ENCODE peak calls at places on chromosomes 1 and 21, in eight cellular contexts. N is OCI-LY7, J is HCT116, U is GM23338, C is GM23248, L is fibroblast of lung, I is H9, S is Karpas-422. H is an unnamed sample. For H3K79me2, the result is how much of the 10 kb centered on the place peaks cover.

GRCh38 chr1:7702365-7702764 is 68.7 kb upstream of the VAMP3 start:
- DNase-seq in N (no peak), J (no peak), U (peak), C (peak), L (no peak), I (peak), S (no peak), H (no peak)

GRCh38 chr1:23592209-23592905 is 33.1 kb upstream of the ID3 start:
- DNase-seq in N (peak), J (no peak), U (no peak), C (peak), L (no peak), I (no peak), S (no peak), H (peak)

GRCh38 chr21:21182401-21182800 is 184.2 kb downstream of the NCAM2 start:
- DNase-seq in N (no peak), J (no peak), U (no peak), C (no peak), L (no peak), I (no peak), S (no peak), H (no peak)

GRCh38 chr1:7420706-7421105 is 350.4 kb upstream of the VAMP3 start:
- DNase-seq in N (no peak), J (no peak), U (no peak), C (no peak), L (no peak), I (peak), S (no peak), H (no peak)

GRCh38 chr1:234589854-234590620 is 19.9 kb downstream of the IRF2BP2 start:
- DNase-seq in N (no peak), J (no peak), U (no peak), C (peak), L (no peak), I (no peak), S (no peak), H (peak)

GRCh38 chr1:41537788-41538351 is 53.4 kb upstream of the EDN2 start:
- DNase-seq in N (no peak), J (no peak), U (no peak), C (peak), L (peak), I (no peak), S (peak), H (no peak)

GRCh38 chr1:33599516-33600115 is 127.2 kb downstream of the ZSCAN20 start:
- DNase-seq in N (no peak), J (no peak), U (no peak), C (no peak), L (no peak), I (no peak), S (peak), H (no peak)

GRCh38 chr1:55463814-55464445 is 248.8 kb upstream of the USP24 start:
- DNase-seq in N (no peak), J (no peak), U (no peak), C (no peak), L (no peak), I (no peak), S (no peak), H (no peak)

GRCh38 chr1:226942392-226942791 is 2.3 kb downstream of the COQ8A start:
- DNase-seq in N (no peak), J (no peak), U (no peak), C (no peak), L (no peak), I (no peak), S (no peak), H (no peak)

GRCh38 chr1:918843-919242 is 4.9 kb upstream of the SAMD11 start:
- DNase-seq in N (no peak), J (no peak), U (no peak), C (no peak), L (no peak), I (no peak), S (no peak), H (no peak)

GRCh38 chr21:32403201-32403701 is 9.3 kb upstream of the EVA1C start:
- DNase-seq in N (peak), J (no peak), U (peak), C (peak), L (peak), I (peak), S (peak), H (peak)

GRCh38 chr1:33327587-33328325 is 6.9 kb upstream of the A3GALT2 start:
- DNase-seq in N (no peak), J (no peak), U (no peak), C (peak), L (peak), I (no peak), S (no peak), H (peak)

GRCh38 chr1:46315669-46316403 is 12.3 kb downstream of the UQCRH start:
- DNase-seq in N (no peak), J (no peak), U (no peak), C (peak), L (peak), I (no peak), S (peak), H (peak)

GRCh38 chr1:20683614-20684013 is 22.4 kb upstream of the DDOST start:
- DNase-seq in N (no peak), J (no peak), U (no peak), C (no peak), L (no peak), I (no peak), S (no peak), H (no peak)

GRCh38 chr1:235808226-235808625 is 58.5 kb downstream of the LYST start:
- DNase-seq in N (no peak), J (no peak), U (no peak), C (no peak), L (no peak), I (no peak), S (no peak), H (no peak)

GRCh38 chr1:172914517-172915144 is 136.1 kb downstream of the TNFSF18 start:
- DNase-seq in N (no peak), J (no peak), U (no peak), C (peak), L (peak), I (no peak), S (no peak), H (no peak)

GRCh38 chr1:91651671-91652071 is 151.0 kb downstream of the CDC7 start:
- DNase-seq in N (no peak), J (no peak), U (no peak), C (peak), L (peak), I (peak), S (no peak), H (no peak)

GRCh38 chr1:60388092-60388987 is 314.8 kb upstream of the C1orf87 start:
- DNase-seq in N (no peak), J (no peak), U (no peak), C (no peak), L (no peak), I (no peak), S (no peak), H (no peak)

GRCh38 chr1:171663854-171664550 is 11.5 kb upstream of the MYOC start:
- DNase-seq in N (no peak), J (no peak), U (no peak), C (peak), L (no peak), I (no peak), S (no peak), H (no peak)

GRCh38 chr1:232012773-232013386 is 386.3 kb downstream of the DISC1 start:
- DNase-seq in N (no peak), J (no peak), U (no peak), C (peak), L (peak), I (no peak), S (no peak), H (peak)

GRCh38 chr1:32888677-32889420 is 2.6 kb downstream of the HPCA start:
- DNase-seq in N (no peak), J (no peak), U (no peak), C (no peak), L (no peak), I (no peak), S (no peak), H (no peak)

GRCh38 chr1:107820797-107821196 is 144.2 kb downstream of the VAV3 start:
- DNase-seq in N (no peak), J (no peak), U (no peak), C (peak), L (no peak), I (no peak), S (no peak), H (peak)

GRCh38 chr1:230176871-230177411 is 109.9 kb downstream of the GALNT2 start:
- DNase-seq in N (no peak), J (no peak), U (no peak), C (peak), L (peak), I (peak), S (no peak), H (no peak)

GRCh38 chr1:31755850-31756492 is 8.2 kb downstream of the ADGRB2 start:
- DNase-seq in N (no peak), J (no peak), U (no peak), C (no peak), L (no peak), I (no peak), S (no peak), H (no peak)

GRCh38 chr1:236350308-236350707 is 43.8 kb upstream of the EDARADD start:
- DNase-seq in N (no peak), J (no peak), U (no peak), C (no peak), L (no peak), I (no peak), S (no peak), H (no peak)

GRCh38 chr1:153841463-153841994 is 66.3 kb downstream of the SLC27A3 start:
- DNase-seq in N (no peak), J (no peak), U (no peak), C (peak), L (peak), I (no peak), S (no peak), H (no peak)

GRCh38 chr1:2322065-2322571 is 69.2 kb downstream of the MORN1 start:
- DNase-seq in N (no peak), J (no peak), U (peak), C (peak), L (peak), I (peak), S (no peak), H (no peak)

GRCh38 chr1:212232020-212232570 is 53.1 kb upstream of the PPP2R5A start:
- DNase-seq in N (no peak), J (no peak), U (no peak), C (no peak), L (no peak), I (no peak), S (no peak), H (no peak)

GRCh38 chr21:43719748-43720538 is 1.0 kb downstream of the PDXK start:
- DNase-seq in N (peak), J (no peak), U (no peak), C (peak), L (no peak), I (peak), S (peak), H (no peak)

GRCh38 chr1:244076740-244077139 is 25.7 kb downstream of the ZBTB18 start:
- DNase-seq in N (no peak), J (no peak), U (no peak), C (no peak), L (no peak), I (no peak), S (no peak), H (no peak)

GRCh38 chr1:208412994-208413393 is 168.8 kb upstream of the PLXNA2 start:
- DNase-seq in N (no peak), J (no peak), U (no peak), C (no peak), L (no peak), I (no peak), S (no peak), H (no peak)

GRCh38 chr1:177181280-177181630 is 10.5 kb downstream of the BRINP2 start:
- DNase-seq in N (no peak), J (no peak), U (peak), C (no peak), L (no peak), I (peak), S (no peak), H (no peak)

DNA sequence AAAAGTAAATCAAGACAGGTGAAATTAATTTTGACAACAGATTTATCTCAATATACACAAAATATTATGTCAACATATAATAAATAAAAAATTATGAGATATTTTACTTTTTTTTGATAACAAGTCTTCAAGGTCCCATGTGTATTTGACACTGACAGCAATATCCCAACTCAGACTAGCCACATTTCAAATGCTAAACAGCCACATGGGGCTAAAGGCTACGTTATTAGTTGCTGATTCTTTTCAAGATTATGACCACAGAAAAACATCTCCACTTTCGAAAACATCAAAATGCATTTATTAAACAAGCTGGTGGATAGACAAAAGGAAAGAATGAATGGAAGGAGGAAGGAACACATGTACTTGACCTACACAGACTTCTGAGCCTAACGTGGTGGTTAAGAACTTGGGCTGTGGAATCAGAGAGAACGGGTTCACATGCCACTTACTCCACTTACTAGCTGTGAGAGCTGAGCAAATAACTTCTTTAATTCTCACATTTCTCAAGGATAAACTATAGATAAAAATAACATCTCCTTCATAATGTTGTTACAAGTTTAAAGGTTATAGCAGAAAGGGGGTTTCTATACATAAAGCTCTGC is 13.4 kb downstream of the PTPN14 start:
- DNase-seq in N (no peak), J (no peak), U (no peak), C (no peak), L (no peak), I (no peak), S (no peak), H (no peak)
- H3K79me2 ChIP-seq in N (under half), J (half or more), U (half or more), C (half or more), L (half or more), I (under half), S (under half), H (half or more)

GRCh38 chr21:34357889-34358288 is 5.9 kb upstream of the KCNE2 start:
- DNase-seq in N (no peak), J (no peak), U (no peak), C (no peak), L (no peak), I (no peak), S (no peak), H (no peak)
- H3K79me2 ChIP-seq in N (under half), J (under half), U (under half), C (under half), L (under half), I (under half), S (under half), H (under half)

DNA sequence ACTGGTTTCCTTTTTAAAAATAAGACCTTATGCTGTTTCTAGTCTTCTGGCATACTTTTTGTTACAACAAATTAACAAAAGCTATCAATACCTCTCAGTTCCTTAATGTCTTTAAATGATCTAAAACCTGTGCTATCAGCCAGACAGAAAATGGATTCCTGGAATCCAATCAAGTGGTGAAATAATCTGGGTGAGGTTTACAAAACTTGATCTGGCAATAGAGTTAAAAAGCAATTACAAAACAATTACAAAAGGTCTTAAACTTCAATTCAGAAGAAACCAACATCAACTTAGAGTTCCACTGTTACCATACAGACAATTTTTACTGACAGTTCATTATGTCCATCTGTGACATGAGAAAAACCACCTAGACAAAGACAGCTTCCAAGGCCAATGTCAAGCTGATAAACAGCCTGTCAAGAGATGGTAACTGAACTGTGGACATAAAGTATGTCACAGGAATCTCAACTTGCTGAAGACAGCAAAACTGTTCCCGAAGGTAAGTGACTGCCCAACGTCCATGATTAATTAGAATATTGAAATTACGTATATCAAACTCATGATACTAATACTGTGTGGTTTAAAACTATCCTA is 17.4 kb downstream of the ZZZ3 start:
- DNase-seq in N (no peak), J (no peak), U (no peak), C (no peak), L (no peak), I (no peak), S (no peak), H (no peak)
- H3K79me2 ChIP-seq in N (half or more), J (half or more), U (half or more), C (half or more), L (half or more), I (under half), S (half or more), H (half or more)

DNA sequence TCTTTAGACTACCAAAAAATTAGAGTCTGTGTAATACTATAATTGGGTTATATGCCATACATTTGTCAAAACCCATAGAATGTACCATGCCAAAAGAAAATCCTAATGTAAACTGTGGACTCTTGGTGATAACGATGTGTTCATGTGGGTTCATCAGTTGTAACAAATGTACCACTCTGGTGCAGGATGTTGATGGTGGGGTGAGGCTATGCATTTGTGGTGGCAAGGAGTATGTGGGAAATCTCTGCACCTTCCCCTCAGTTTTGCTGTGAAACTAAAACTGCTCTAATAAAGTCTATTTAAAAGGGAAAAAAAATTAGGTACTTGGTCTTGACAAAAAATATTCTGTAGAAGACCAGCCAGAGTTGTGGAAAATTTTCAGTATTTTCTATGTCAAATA is 43.4 kb downstream of the INKA2 start:
- DNase-seq in N (no peak), J (no peak), U (no peak), C (no peak), L (no peak), I (no peak), S (no peak), H (no peak)
- H3K79me2 ChIP-seq in N (under half), J (under half), U (under half), C (under half), L (under half), I (under half), S (under half), H (under half)

GRCh38 chr21:29322570-29322957 is 23.8 kb downstream of the BACH1 start:
- DNase-seq in N (no peak), J (no peak), U (no peak), C (no peak), L (no peak), I (no peak), S (no peak), H (no peak)

GRCh38 chr21:29320021-29320420 is 21.3 kb downstream of the BACH1 start:
- DNase-seq in N (no peak), J (no peak), U (no peak), C (no peak), L (no peak), I (no peak), S (no peak), H (no peak)

GRCh38 chr21:29321908-29322569 is 23.3 kb downstream of the BACH1 start:
- DNase-seq in N (no peak), J (no peak), U (no peak), C (no peak), L (no peak), I (no peak), S (no peak), H (no peak)

GRCh38 chr21:29321217-29321616 is 22.5 kb downstream of the BACH1 start:
- DNase-seq in N (no peak), J (no peak), U (no peak), C (no peak), L (no peak), I (no peak), S (no peak), H (no peak)

GRCh38 chr21:29323189-29323588 is 24.5 kb downstream of the BACH1 start:
- DNase-seq in N (no peak), J (no peak), U (no peak), C (no peak), L (no peak), I (no peak), S (no peak), H (no peak)
- H3K79me2 ChIP-seq in N (under half), J (half or more), U (half or more), C (half or more), L (half or more), I (under half), S (half or more), H (half or more)

GRCh38 chr1:58983159-58983558 is 199.3 kb upstream of the JUN start:
- DNase-seq in N (no peak), J (no peak), U (no peak), C (peak), L (no peak), I (no peak), S (no peak), H (no peak)
- H3K79me2 ChIP-seq in N (under half), J (under half), U (under half), C (under half), L (under half), I (under half), S (under half), H (under half)

DNA sequence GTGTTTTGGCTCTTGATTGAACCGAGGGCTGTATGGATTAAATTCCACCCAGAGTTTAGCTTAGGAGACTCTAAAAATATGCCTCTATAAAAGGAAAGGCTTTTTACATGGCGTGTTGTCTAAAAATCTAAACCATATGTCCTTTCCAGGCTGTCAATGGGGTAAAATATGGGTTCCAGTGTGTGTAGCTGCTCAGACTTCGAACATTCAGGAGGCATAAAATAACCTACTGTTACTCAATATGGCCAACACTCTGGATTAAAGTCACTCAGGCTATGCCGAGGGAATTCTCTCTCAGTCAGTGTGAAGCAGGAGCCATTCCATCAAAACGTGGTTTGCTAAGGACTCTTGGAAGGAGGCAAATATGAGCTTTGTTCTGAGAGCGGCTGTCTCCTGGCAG is 135.3 kb downstream of the RUNX1 start:
- DNase-seq in N (no peak), J (no peak), U (no peak), C (peak), L (peak), I (no peak), S (no peak), H (no peak)
- H3K79me2 ChIP-seq in N (under half), J (under half), U (under half), C (under half), L (under half), I (under half), S (under half), H (under half)